ENCODE peak calls at places on chromosome 9, in four cellular contexts. One of them, this sample, is unnamed.

GRCh38 chr9:93955356-93956182 is 414 bp upstream of the BARX1 start:
- DNase-seq in body of pancreas: no peak
- DNase-seq in H54: no peak
- DNase-seq in IMR-90: no peak
- DNase-seq in this sample: no peak

GRCh38 chr9:133709716-133710571 is 28.2 kb downstream of the SARDH start:
- DNase-seq in body of pancreas: no peak
- DNase-seq in H54: no peak
- DNase-seq in IMR-90: no peak
- DNase-seq in this sample: no peak

GRCh38 chr9:132486706-132487350 is 76.8 kb downstream of the CFAP77 start:
- DNase-seq in body of pancreas: no peak
- DNase-seq in H54: no peak
- DNase-seq in IMR-90: no peak
- DNase-seq in this sample: no peak

GRCh38 chr9:116792271-116792670 is 105.2 kb downstream of the TRIM32 start:
- DNase-seq in body of pancreas: no peak
- DNase-seq in H54: no peak
- DNase-seq in IMR-90: no peak
- DNase-seq in this sample: peak

GRCh38 chr9:15824310-15824709 is 271.5 kb downstream of the CCDC171 start:
- DNase-seq in body of pancreas: no peak
- DNase-seq in H54: no peak
- DNase-seq in IMR-90: peak
- DNase-seq in this sample: no peak

GRCh38 chr9:78035369-78035993 is 3.9 kb upstream of the GNAQ start:
- DNase-seq in body of pancreas: peak
- DNase-seq in H54: peak
- DNase-seq in IMR-90: peak
- DNase-seq in this sample: peak

GRCh38 chr9:115882911-115883310 is 270.7 kb upstream of the PAPPA start:
- DNase-seq in body of pancreas: no peak
- DNase-seq in H54: no peak
- DNase-seq in IMR-90: peak
- DNase-seq in this sample: no peak

GRCh38 chr9:4106081-4106491 is 193.8 kb downstream of the GLIS3 start:
- DNase-seq in body of pancreas: peak
- DNase-seq in H54: no peak
- DNase-seq in IMR-90: no peak
- DNase-seq in this sample: no peak

GRCh38 chr9:90547896-90548295 is 94.7 kb downstream of the DIRAS2 start:
- DNase-seq in body of pancreas: no peak
- DNase-seq in H54: no peak
- DNase-seq in IMR-90: no peak
- DNase-seq in this sample: no peak

GRCh38 chr9:136671646-136672430 is 9.1 kb downstream of the EGFL7 start:
- DNase-seq in body of pancreas: peak
- DNase-seq in H54: no peak
- DNase-seq in IMR-90: no peak
- DNase-seq in this sample: peak

DNA sequence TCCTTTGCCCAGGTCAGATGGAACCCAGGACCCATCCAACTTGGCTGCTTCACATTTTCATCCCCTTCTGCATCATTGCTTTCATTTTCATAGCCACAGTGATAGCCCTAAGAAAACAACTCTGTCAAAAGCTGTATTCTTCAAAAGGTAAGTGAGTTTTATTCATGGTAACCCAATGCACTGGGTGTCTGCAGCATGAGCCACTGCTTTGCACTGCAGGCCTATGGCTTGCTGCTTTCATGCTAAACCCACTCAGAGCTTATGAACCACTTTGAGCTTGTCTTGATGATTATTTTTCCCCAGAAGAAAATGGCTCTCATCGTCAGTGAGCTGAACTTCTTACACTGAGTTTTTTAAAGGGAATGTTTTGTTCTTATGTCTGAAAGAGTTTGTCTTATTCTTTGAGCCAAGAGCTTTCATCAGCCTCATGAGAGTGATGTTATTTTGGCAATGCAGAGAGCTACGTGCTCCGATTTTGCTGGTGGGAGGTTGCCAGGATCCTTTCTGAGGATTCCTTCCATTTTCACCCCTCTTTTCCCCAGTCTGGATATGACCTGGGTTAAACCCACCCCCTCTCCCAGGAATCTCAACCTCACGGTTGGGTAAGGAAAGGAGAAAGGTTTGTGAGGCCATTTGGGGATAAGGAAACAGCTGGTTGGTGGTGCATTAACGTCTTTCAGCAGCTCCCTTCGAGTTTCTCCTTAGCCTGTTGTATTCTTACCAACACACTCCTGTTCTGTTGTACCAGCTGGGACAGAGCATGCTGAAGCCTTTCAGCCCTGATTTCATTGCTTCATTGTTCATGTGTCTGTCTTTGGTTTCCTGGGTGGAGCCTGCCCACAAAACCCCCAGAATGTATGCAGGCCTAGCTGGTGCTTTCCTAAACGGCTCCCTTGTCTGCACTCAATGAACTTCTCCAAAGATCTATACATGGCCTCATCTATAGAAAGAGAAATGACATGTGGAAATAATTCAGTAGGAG is 47.6 kb downstream of the PDCD1LG2 start:
- DNase-seq in body of pancreas: peak
- DNase-seq in H54: no peak
- DNase-seq in IMR-90: no peak
- DNase-seq in this sample: no peak
- TF ChIP-seq POLR2A in body of pancreas: no peak
- TF ChIP-seq POLR2A in H54: no peak
- TF ChIP-seq POLR2A in IMR-90: no peak
- TF ChIP-seq POLR2A in this sample: no peak

DNA sequence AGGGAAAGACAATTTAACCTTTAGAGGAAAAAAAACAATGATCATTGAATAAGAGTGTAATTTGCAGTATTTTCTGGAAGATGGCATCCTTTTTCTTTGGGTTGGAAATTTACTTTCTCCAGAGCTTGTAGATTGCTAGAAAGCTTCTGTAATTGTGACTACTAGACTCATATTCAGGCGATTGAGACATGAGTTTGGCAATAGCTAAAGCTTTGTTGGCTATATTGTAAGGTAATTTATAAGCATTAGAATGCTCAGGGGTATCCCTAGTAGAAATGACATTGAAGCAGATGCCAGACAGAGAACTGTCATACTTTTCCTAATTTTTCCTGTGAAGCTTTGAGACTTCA is 115.3 kb downstream of the UNC13B start:
- DNase-seq in body of pancreas: no peak
- DNase-seq in H54: no peak
- DNase-seq in IMR-90: no peak
- DNase-seq in this sample: no peak
- TF ChIP-seq POLR2A in body of pancreas: no peak
- TF ChIP-seq POLR2A in H54: no peak
- TF ChIP-seq POLR2A in IMR-90: no peak
- TF ChIP-seq POLR2A in this sample: no peak

GRCh38 chr9:85743290-85744128 is 1.8 kb upstream of the AGTPBP1 start:
- DNase-seq in body of pancreas: peak
- DNase-seq in H54: peak
- DNase-seq in IMR-90: peak
- DNase-seq in this sample: peak

GRCh38 chr9:85741112-85741874 is 461 bp downstream of the AGTPBP1 start:
- DNase-seq in body of pancreas: peak
- DNase-seq in H54: peak
- DNase-seq in IMR-90: peak
- DNase-seq in this sample: peak

GRCh38 chr9:85742630-85742928 is 825 bp upstream of the AGTPBP1 start:
- DNase-seq in body of pancreas: no peak
- DNase-seq in H54: no peak
- DNase-seq in IMR-90: peak
- DNase-seq in this sample: no peak

GRCh38 chr9:85740821-85741111 is 988 bp downstream of the AGTPBP1 start:
- DNase-seq in body of pancreas: no peak
- DNase-seq in H54: no peak
- DNase-seq in IMR-90: peak
- DNase-seq in this sample: no peak

GRCh38 chr9:85741875-85742629 is at the start of gene AGTPBP1:
- DNase-seq in body of pancreas: peak
- DNase-seq in H54: peak
- DNase-seq in IMR-90: peak
- DNase-seq in this sample: peak
- TF ChIP-seq POLR2A in body of pancreas: peak
- TF ChIP-seq POLR2A in H54: no peak
- TF ChIP-seq POLR2A in IMR-90: no peak
- TF ChIP-seq POLR2A in this sample: no peak

DNA sequence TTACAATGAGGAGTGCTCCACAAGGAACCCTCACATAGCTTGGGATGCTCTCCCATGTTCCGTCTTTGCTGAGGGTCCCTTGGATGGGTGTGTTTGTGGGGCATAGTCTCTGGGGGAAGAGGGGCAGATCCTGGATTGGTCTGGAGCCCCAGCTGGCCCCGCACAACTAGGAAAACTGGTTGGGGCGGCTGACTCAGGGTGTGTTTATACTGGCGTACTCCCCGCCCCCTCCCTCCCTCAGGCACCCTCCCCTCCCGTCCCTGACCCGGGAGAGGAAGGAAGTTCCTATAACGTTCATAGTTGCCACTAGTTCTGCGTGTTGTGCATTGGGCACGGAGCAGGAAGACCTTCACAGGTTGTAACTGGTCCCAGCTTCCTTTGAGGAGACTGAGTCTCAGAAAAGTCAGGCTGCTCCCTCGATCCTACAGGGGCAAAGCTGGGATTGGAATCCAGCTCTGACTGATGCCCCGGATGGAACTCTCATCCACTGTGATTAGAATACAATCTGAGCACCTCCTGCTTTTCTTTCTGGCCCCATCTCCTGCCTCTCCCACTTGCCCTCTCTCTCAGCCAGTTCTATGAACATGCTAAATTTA is 11.0 kb downstream of the IER5L start:
- DNase-seq in body of pancreas: peak
- DNase-seq in H54: peak
- DNase-seq in IMR-90: peak
- DNase-seq in this sample: peak
- TF ChIP-seq POLR2A in body of pancreas: peak
- TF ChIP-seq POLR2A in H54: no peak
- TF ChIP-seq POLR2A in IMR-90: no peak
- TF ChIP-seq POLR2A in this sample: no peak

GRCh38 chr9:114093031-114093471 is 6.0 kb downstream of the KIF12 start:
- DNase-seq in body of pancreas: no peak
- DNase-seq in H54: no peak
- DNase-seq in IMR-90: no peak
- DNase-seq in this sample: no peak

GRCh38 chr9:114094971-114095370 is 4.1 kb downstream of the KIF12 start:
- DNase-seq in body of pancreas: no peak
- DNase-seq in H54: no peak
- DNase-seq in IMR-90: no peak
- DNase-seq in this sample: no peak

GRCh38 chr9:114093761-114094505 is 5.2 kb downstream of the KIF12 start:
- DNase-seq in body of pancreas: no peak
- DNase-seq in H54: no peak
- DNase-seq in IMR-90: no peak
- DNase-seq in this sample: no peak

GRCh38 chr9:114091711-114092110 is 7.4 kb downstream of the KIF12 start:
- DNase-seq in body of pancreas: no peak
- DNase-seq in H54: no peak
- DNase-seq in IMR-90: no peak
- DNase-seq in this sample: no peak

DNA sequence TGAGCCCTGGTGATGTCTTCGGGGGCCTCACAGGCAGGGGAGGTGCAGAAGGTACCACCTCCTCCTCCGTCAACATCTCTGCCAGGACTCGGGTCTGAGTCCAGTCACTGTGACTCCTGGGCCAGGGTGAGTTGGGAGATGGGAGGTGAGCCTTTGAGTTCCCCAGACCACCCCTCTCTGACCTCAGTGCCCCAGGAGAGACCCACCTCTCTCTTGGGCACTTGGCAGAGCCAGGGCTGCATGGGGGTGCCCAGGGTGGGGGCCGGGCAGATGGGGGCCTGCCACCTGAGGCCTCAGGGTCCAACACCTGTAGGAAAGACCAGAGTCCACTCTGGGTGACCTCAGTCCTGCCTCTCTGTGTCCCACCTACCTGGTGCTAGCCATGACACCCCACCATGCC is 6.8 kb downstream of the KIF12 start:
- DNase-seq in body of pancreas: no peak
- DNase-seq in H54: no peak
- DNase-seq in IMR-90: no peak
- DNase-seq in this sample: no peak
- TF ChIP-seq POLR2A in body of pancreas: no peak
- TF ChIP-seq POLR2A in H54: no peak
- TF ChIP-seq POLR2A in IMR-90: no peak
- TF ChIP-seq POLR2A in this sample: no peak

GRCh38 chr9:86099695-86100364 is 472 bp upstream of the GOLM1 start:
- DNase-seq in body of pancreas: peak
- DNase-seq in H54: no peak
- DNase-seq in IMR-90: peak
- DNase-seq in this sample: peak
- TF ChIP-seq POLR2A in body of pancreas: peak
- TF ChIP-seq POLR2A in H54: no peak
- TF ChIP-seq POLR2A in IMR-90: no peak
- TF ChIP-seq POLR2A in this sample: no peak

GRCh38 chr9:131125288-131126058 is at the start of gene NUP214:
- DNase-seq in body of pancreas: peak
- DNase-seq in H54: peak
- DNase-seq in IMR-90: peak
- DNase-seq in this sample: peak
- TF ChIP-seq POLR2A in body of pancreas: peak
- TF ChIP-seq POLR2A in H54: peak
- TF ChIP-seq POLR2A in IMR-90: peak
- TF ChIP-seq POLR2A in this sample: peak

DNA sequence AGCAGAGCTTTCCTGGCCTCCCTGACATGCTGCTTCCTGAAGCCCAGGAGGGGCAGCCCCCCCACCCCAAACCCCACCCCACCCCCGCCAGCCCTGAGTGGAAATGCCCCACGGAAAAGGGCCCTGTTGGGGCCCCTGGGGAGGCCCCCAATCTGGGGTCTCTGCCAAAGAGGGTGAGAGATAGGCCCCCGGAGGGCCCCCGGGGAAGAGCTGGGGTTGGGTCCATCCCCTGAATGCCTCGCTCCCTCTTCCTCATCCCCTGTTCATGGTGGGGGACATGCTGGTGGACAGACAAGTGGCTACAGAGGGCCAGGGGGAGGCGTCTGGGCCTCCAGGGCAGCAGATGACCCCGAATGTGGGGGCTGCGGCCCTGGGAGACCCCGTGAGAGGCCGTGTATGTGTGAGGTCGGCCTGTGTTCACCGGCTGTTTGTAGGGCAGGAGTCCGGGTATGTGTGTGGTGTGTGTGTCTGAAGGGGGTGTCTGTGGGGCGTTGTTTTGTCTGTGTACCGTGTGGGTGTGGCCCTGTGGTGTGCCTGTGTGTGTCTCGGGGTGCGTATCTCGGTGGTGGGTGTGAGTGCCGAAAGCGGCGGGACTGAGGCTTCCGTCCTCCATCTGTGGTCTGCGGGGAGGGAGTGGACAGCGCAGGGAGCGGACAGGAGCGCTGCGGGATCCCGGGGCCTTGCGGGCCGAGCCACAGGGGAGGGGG is 11.3 kb downstream of the C9orf50 start:
- DNase-seq in body of pancreas: peak
- DNase-seq in H54: peak
- DNase-seq in IMR-90: no peak
- DNase-seq in this sample: peak
- TF ChIP-seq POLR2A in body of pancreas: no peak
- TF ChIP-seq POLR2A in H54: no peak
- TF ChIP-seq POLR2A in IMR-90: no peak
- TF ChIP-seq POLR2A in this sample: no peak

This sample was measured in testis.